ENCODE peak calls at places on chromosomes 3 and 15, in eight cellular contexts. L is iPS DF 6.9, R is GM23248, E is PC-3, D is adrenal gland, V is psoas muscle, S is osteoblast, T is sigmoid colon. J is an unnamed sample. For H3K36me3, the result is how much of the 10 kb centered on the place peaks cover.

GRCh38 chr15:74543583-74543982 is 2.6 kb downstream of the ARID3B start:
- DNase-seq in D (no peak), E (peak), R (no peak), S (no peak), T (no peak), L (no peak), V (no peak), J (no peak)

GRCh38 chr3:65342084-65342683 is 654.4 kb upstream of the ADAMTS9 start:
- DNase-seq in T (no peak), E (peak), S (no peak), R (peak), V (peak), D (peak), L (peak), J (peak)

GRCh38 chr3:189316296-189317019 is 144.7 kb downstream of the TPRG1 start:
- DNase-seq in T (no peak), E (peak), S (peak), R (no peak), L (no peak), V (no peak), D (no peak), J (no peak)

GRCh38 chr3:58088501-58088900 is 80.3 kb downstream of the FLNB start:
- DNase-seq in E (no peak), T (peak), L (no peak), S (no peak), D (no peak), R (no peak), V (no peak), J (no peak)

GRCh38 chr3:10366681-10367101 is 45.8 kb upstream of the SEC13 start:
- DNase-seq in T (no peak), D (no peak), E (peak), S (peak), R (peak), V (no peak), L (no peak), J (peak)

GRCh38 chr15:67067161-67067853 is 1.9 kb downstream of the SMAD3 start:
- DNase-seq in T (no peak), S (peak), V (no peak), D (no peak), E (no peak), R (peak), L (no peak), J (no peak)

GRCh38 chr3:31960793-31961431 is 20.1 kb downstream of the OSBPL10 start:
- DNase-seq in V (no peak), R (peak), T (no peak), L (no peak), D (no peak), S (no peak), E (peak), J (peak)

GRCh38 chr15:45702041-45702440 is 67.2 kb downstream of the SQOR start:
- DNase-seq in T (no peak), V (no peak), D (no peak), E (no peak), L (no peak), S (no peak), R (no peak), J (no peak)

GRCh38 chr15:78850352-78850751 is 22.3 kb upstream of the MORF4L1 start:
- DNase-seq in R (no peak), S (no peak), L (no peak), D (no peak), E (no peak), V (no peak), T (no peak), J (no peak)

GRCh38 chr3:146052791-146053310 is 108.1 kb downstream of the PLOD2 start:
- DNase-seq in R (peak), E (no peak), V (no peak), S (no peak), D (no peak), L (no peak), T (no peak), J (no peak)

GRCh38 chr3:59872121-59872520 is 822.3 kb upstream of the CFAP20DC start:
- DNase-seq in R (no peak), V (no peak), T (no peak), D (no peak), S (no peak), L (no peak), E (no peak), J (no peak)

GRCh38 chr15:90165659-90166489 is 35.3 kb upstream of the SEMA4B start:
- DNase-seq in D (peak), T (peak), V (peak), S (peak), L (no peak), E (peak), R (peak), J (peak)

GRCh38 chr15:39181901-39182300 is 399.0 kb upstream of the THBS1 start:
- DNase-seq in E (peak), S (peak), D (no peak), T (no peak), V (no peak), R (peak), L (no peak), J (no peak)

GRCh38 chr3:178669046-178669445 is 132.8 kb downstream of the KCNMB2 start:
- DNase-seq in V (no peak), R (no peak), L (no peak), D (no peak), S (no peak), E (no peak), T (no peak), J (no peak)

GRCh38 chr3:155418426-155418825 is 124.9 kb upstream of the STRIT1 start:
- DNase-seq in T (peak), E (no peak), R (no peak), V (no peak), S (peak), D (no peak), L (no peak), J (no peak)

GRCh38 chr3:160756907-160757623 is 1.0 kb downstream of the PPM1L start:
- DNase-seq in L (no peak), D (peak), R (no peak), V (peak), S (no peak), T (peak), E (no peak), J (no peak)

GRCh38 chr3:195557327-195557726 is 14.2 kb upstream of the PPP1R2 start:
- DNase-seq in T (no peak), S (no peak), E (no peak), D (no peak), L (no peak), R (no peak), V (no peak), J (no peak)

GRCh38 chr3:79954756-79955155 is 187.0 kb upstream of the ROBO1 start:
- DNase-seq in S (no peak), T (no peak), L (no peak), D (no peak), R (no peak), V (no peak), E (no peak), J (no peak)

GRCh38 chr3:59426851-59427565 is 377.2 kb upstream of the CFAP20DC start:
- DNase-seq in E (peak), T (no peak), L (no peak), V (no peak), S (peak), R (peak), D (no peak), J (no peak)

GRCh38 chr3:175260145-175260794 is 401.1 kb downstream of the NAALADL2 start:
- DNase-seq in E (peak), D (no peak), T (no peak), L (no peak), R (peak), V (no peak), S (peak), J (no peak)

GRCh38 chr3:149085828-149086231 is 503 bp downstream of the HLTF start:
- DNase-seq in T (peak), E (peak), D (peak), R (peak), V (no peak), L (peak), S (peak), J (no peak)

GRCh38 chr3:96991812-96992211 is 177.4 kb downstream of the EPHA6 start:
- DNase-seq in E (no peak), S (no peak), T (no peak), D (no peak), R (peak), L (no peak), V (no peak), J (no peak)

GRCh38 chr3:61521229-61521628 is 40.1 kb upstream of the PTPRG start:
- DNase-seq in R (no peak), E (no peak), T (no peak), D (no peak), S (no peak), L (no peak), V (no peak), J (no peak)

DNA sequence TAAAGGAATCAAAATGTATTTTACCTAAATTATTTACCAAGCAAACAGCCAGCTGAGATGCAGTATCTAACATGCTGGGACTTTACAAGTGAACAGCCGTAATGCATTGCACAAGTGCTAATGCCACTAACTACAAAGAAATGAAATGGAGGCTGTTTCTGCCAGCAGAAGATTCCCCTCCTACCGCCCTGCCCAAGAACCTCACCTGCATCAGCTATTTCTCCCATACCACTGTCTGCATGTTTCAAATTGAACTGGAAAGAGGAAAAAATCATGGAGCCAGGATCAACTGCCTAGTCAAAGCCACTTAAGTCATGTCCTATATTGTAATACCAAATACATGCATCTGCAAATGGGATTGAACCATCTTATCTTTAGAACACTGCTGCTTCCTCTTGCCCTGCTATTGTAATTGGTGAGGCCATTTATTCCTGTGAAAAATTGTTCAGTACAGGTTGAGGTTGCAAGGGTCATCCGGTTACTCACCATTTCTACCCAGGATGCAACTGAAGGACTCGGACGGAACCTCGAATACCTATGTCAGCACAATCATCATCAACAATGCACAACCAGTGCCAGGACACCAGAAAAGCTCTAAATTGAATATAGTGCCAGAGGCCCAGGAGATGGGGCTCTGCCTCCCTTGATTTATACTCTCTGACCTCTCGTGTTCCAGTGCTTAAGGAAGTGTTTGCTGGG is 27.5 kb downstream of the ANXA2 start:
- DNase-seq in V (no peak), E (peak), L (no peak), D (peak), T (no peak), R (peak), S (no peak), J (no peak)
- H3K36me3 ChIP-seq in V (under half), E (half or more), L (under half), D (under half), T (under half), R (half or more), S (half or more), J (half or more)

GRCh38 chr3:28151608-28152228 is 89.7 kb upstream of the CMC1 start:
- DNase-seq in D (no peak), E (no peak), L (no peak), R (no peak), V (no peak), T (no peak), S (no peak), J (no peak)
- H3K4me3 ChIP-seq in D (peak), E (no peak), L (no peak), R (peak), V (no peak), T (no peak), S (no peak), J (no peak)

DNA sequence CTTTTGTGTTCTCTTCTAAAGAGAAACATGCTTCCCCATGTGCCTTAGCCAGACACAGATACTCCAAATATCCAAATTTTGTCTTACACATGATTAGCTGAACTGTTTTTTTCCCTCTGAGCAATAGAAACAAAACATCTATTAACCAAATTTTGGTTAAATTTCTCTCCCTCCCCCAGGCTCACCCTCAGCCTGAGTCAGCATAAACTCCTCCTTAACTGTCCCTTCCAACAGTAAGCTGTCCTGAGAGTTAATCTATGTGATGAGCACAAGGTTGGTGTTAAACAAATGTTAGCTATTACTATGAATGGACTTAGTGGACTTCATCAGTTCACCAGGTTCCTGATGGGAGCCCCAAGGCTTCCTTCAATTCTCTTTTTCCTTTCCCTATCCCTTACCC is 108.5 kb downstream of the RSL24D1 start:
- DNase-seq in L (no peak), D (no peak), E (no peak), S (no peak), V (no peak), R (no peak), T (no peak), J (no peak)
- H3K36me3 ChIP-seq in L (under half), D (under half), E (under half), S (under half), V (under half), R (under half), T (under half), J (under half)

DNA sequence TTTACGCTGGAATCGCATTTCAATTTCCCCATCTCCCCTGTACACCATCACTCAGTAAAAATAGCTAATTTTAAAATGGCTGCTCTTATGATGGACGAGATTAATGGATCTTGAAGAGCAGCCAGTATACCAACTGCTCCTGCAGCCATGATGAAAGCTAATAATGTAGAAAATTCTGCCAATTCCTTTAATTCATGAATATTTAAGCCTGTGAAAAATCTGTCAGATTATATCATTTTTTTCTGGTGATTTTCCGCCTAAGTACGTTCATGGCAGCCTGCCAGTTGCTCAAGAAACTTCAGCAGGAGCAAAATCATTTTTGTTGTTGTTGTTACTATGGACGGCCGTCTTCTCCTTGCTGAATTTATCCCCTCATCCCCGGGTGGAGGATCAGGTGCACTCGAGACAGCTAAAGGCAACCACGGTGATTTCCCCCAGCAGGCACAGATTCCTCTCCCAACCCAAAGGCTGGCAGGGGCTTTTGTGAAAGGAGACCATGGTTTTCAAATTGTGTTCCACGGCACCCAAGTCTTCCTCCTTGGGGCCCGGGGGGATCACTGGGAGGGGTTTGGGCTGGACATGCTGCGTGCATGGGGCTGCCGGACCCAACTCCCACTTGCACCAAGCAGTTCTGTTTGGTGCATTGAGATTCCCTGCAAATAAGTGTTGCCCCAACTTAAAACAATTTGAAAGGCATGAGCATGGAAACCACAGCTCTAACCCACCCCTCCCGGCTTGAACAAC is 289.6 kb downstream of the UACA start:
- DNase-seq in R (peak), S (no peak), T (no peak), V (no peak), D (no peak), L (no peak), E (no peak), J (no peak)
- H3K4me3 ChIP-seq in R (peak), S (peak), T (no peak), V (peak), D (no peak), L (no peak), E (peak), J (no peak)

DNA sequence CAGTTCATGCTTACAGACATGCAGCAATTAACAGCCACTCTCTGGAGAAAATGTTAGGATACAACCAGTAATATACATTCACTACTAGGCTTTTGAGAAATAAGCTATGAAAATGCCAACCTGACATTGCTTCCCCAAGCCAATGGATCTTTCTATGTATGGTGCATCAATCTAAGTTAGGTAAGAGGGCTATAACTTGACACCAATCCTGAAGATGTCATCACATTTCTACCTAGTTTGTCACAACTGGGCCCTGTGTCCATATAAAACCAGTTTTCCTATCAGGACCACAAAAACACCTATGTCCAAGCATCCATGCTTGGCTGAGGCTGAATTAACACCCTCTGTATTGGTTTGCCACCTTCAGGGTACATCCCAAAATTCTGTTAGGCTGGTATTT is 13.8 kb upstream of the GPX1 start:
- DNase-seq in T (no peak), E (no peak), D (no peak), L (no peak), S (no peak), R (no peak), V (no peak), J (no peak)
- H3K36me3 ChIP-seq in T (under half), E (under half), D (half or more), L (under half), S (half or more), R (half or more), V (half or more), J (half or more)

DNA sequence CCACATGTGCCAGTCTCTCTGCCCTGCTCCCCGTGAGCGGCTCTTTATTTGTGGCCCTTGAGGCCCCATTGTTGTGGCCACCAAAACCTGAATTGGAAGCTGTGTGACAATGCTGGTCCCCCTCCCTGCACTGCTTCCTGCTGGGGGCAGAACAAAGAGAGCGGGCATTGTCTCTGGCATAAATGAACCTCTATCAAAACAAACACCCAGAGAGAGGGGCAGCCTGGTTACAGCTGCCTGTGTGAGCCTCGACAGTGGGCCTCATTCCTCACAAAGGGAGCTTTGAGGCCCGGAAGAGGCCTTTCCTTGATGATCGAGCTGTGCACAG is 152.9 kb downstream of the IGF1R start:
- DNase-seq in R (no peak), T (no peak), S (no peak), L (no peak), V (no peak), D (no peak), E (no peak), J (peak)
- H3K4me3 ChIP-seq in R (peak), T (no peak), S (no peak), L (no peak), V (no peak), D (no peak), E (no peak), J (no peak)

GRCh38 chr15:31373970-31374369 is 47.3 kb downstream of the KLF13 start:
- DNase-seq in R (no peak), D (no peak), V (no peak), S (peak), E (no peak), L (no peak), T (no peak), J (no peak)
- H3K36me3 ChIP-seq in R (under half), D (under half), V (under half), S (under half), E (under half), L (under half), T (under half), J (under half)

J was measured in SJSA1.